ENCODE peak calls at places on chromosomes 3 and 15, in ten cellular contexts. O is astrocyte of the spinal cord, W is heart left ventricle, I is transverse colon, K is cardiac fibroblast, N is tibial artery, T is AG04450, R is lower lobe of right lung, U is uterus, J is endothelial cell of umbilical vein. S is an unnamed sample.

GRCh38 chr3:112770026-112770626 is 76.5 kb downstream of the CD200R1L start:
- DNase-seq in O (peak), W (peak), I (no peak), K (peak), N (no peak), T (no peak), R (no peak), U (no peak), J (peak), S (peak)

GRCh38 chr3:195455789-195456188 is 13.0 kb upstream of the ACAP2 start:
- DNase-seq in O (no peak), W (no peak), I (no peak), K (no peak), N (no peak), T (no peak), R (no peak), U (no peak), J (no peak), S (no peak)

GRCh38 chr3:127034990-127035652 is 52.2 kb downstream of the PLXNA1 start:
- DNase-seq in O (no peak), W (no peak), I (no peak), K (no peak), N (peak), T (no peak), R (peak), U (no peak), J (no peak), S (no peak)

GRCh38 chr15:43086551-43086950 is 19.3 kb downstream of the UBR1 start:
- DNase-seq in O (peak), W (no peak), I (no peak), K (peak), N (no peak), T (no peak), R (no peak), U (no peak), J (no peak), S (peak)

GRCh38 chr3:106850429-106850828 is 526.8 kb upstream of the CCDC54 start:
- DNase-seq in O (peak), W (no peak), I (no peak), K (peak), N (no peak), T (no peak), R (no peak), U (no peak), J (no peak), S (no peak)

GRCh38 chr15:68820205-68820588 is 498 bp downstream of the ANP32A start:
- DNase-seq in O (peak), W (peak), I (peak), K (no peak), N (peak), T (no peak), R (peak), U (peak), J (peak), S (peak)

GRCh38 chr3:100561459-100562158 is 47.8 kb upstream of the ADGRG7 start:
- DNase-seq in O (peak), W (no peak), I (no peak), K (peak), N (no peak), T (peak), R (no peak), U (peak), J (no peak), S (peak)

GRCh38 chr15:33720952-33721351 is 247.3 kb upstream of the CHRM5 start:
- DNase-seq in O (peak), W (no peak), I (no peak), K (peak), N (no peak), T (no peak), R (no peak), U (no peak), J (peak), S (peak)

GRCh38 chr15:94631608-94632007 is 400.2 kb downstream of the MCTP2 start:
- DNase-seq in O (no peak), W (no peak), I (no peak), K (no peak), N (no peak), T (no peak), R (no peak), U (no peak), J (no peak), S (no peak)

GRCh38 chr15:25094066-25094465 is 139.3 kb downstream of the SNRPN start:
- DNase-seq in O (no peak), W (no peak), I (no peak), K (no peak), N (no peak), T (no peak), R (no peak), U (no peak), J (no peak), S (no peak)

GRCh38 chr3:106457278-106458210 is 588.7 kb upstream of the CBLB start:
- DNase-seq in O (peak), W (peak), I (no peak), K (peak), N (peak), T (peak), R (no peak), U (no peak), J (peak), S (peak)

GRCh38 chr3:22249658-22250057 is 498.6 kb upstream of the ZNF385D start:
- DNase-seq in O (no peak), W (no peak), I (no peak), K (no peak), N (no peak), T (no peak), R (no peak), U (no peak), J (no peak), S (no peak)

GRCh38 chr3:149369991-149370866 is 7.2 kb downstream of the TM4SF1 start:
- DNase-seq in O (no peak), W (no peak), I (no peak), K (peak), N (no peak), T (no peak), R (no peak), U (no peak), J (no peak), S (peak)

GRCh38 chr3:182917134-182917533 is 63.2 kb downstream of the DCUN1D1 start:
- DNase-seq in O (no peak), W (no peak), I (no peak), K (no peak), N (no peak), T (no peak), R (no peak), U (no peak), J (no peak), S (no peak)

GRCh38 chr3:39101022-39101689 is 6.3 kb downstream of the GORASP1 start:
- DNase-seq in O (no peak), W (no peak), I (peak), K (peak), N (no peak), T (no peak), R (no peak), U (no peak), J (peak), S (peak)

GRCh38 chr3:121482651-121483050 is 63.1 kb downstream of the POLQ start:
- DNase-seq in O (peak), W (no peak), I (no peak), K (peak), N (no peak), T (peak), R (no peak), U (no peak), J (peak), S (peak)

GRCh38 chr15:82810061-82810862 is 834 bp downstream of the WHAMM start:
- DNase-seq in O (peak), W (peak), I (peak), K (peak), N (no peak), T (no peak), R (peak), U (peak), J (peak), S (peak)
- TF ChIP-seq CTCF in O (no peak), W (no peak), I (no peak), K (no peak), N (no peak), T (no peak), R (no peak), U (no peak), J (no peak), S (no peak)

GRCh38 chr15:83284563-83285283 is at the start of gene BNC1:
- DNase-seq in O (peak), W (peak), I (no peak), K (no peak), N (no peak), T (no peak), R (no peak), U (no peak), J (peak), S (peak)

GRCh38 chr15:83282141-83282540 is 2.3 kb downstream of the BNC1 start:
- DNase-seq in O (peak), W (no peak), I (no peak), K (no peak), N (no peak), T (no peak), R (no peak), U (no peak), J (no peak), S (no peak)

GRCh38 chr15:83283813-83284562 is 476 bp downstream of the BNC1 start:
- DNase-seq in O (peak), W (peak), I (no peak), K (peak), N (no peak), T (no peak), R (no peak), U (no peak), J (peak), S (peak)

GRCh38 chr15:83285284-83285978 is 967 bp upstream of the BNC1 start:
- DNase-seq in O (no peak), W (no peak), I (no peak), K (no peak), N (no peak), T (no peak), R (no peak), U (no peak), J (no peak), S (peak)

GRCh38 chr15:83282859-83283812 is 1.3 kb downstream of the BNC1 start:
- DNase-seq in O (peak), W (peak), I (no peak), K (peak), N (no peak), T (no peak), R (no peak), U (no peak), J (peak), S (peak)
- H3K4me3 ChIP-seq in O (peak), W (peak), I (peak), K (peak), N (peak), T (peak), R (peak), U (no peak), J (peak), S (peak)

DNA sequence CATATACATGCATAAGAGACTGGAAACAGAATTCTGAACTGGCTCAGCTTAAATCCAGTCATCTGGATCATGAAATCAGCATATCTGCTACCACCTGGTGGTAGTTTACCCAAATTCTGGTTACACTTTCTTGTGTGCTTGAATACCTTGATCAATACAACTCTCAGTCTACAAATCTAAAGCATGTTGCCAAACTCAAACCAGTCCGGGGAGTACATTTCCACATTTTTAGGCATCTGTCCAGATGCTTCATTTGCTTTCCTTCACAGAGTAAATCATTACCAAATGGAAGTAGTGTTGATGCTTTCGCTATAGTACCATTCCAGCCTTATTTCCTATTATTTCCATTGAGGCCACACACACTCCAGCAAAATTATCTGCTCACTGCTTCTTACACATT is 126.4 kb downstream of the P2RY1 start:
- DNase-seq in O (peak), W (no peak), I (no peak), K (peak), N (no peak), T (no peak), R (no peak), U (no peak), J (peak), S (peak)
- TF ChIP-seq CTCF in O (peak), W (peak), I (peak), K (peak), N (no peak), T (no peak), R (peak), U (no peak), J (peak), S (peak)

DNA sequence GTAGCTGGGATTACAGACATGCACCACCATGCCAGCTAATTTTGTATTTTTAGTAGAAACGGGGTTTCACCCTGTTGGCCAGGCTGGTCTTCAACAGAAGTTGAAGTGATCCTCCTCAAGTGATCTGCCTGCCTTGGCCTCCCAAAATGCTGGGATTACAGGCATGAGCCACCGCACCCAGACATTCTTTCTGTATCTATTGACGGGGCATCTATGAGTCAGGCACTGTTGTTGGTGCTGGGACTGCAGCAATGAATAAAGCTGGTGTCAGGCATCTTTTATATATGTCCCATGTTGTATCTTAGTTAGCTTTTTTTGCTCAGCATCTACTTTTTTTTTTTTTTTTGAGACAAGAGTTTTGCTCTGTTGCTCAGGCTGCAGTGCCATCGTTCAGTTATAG is 47.6 kb upstream of the ULK4 start:
- DNase-seq in O (no peak), W (no peak), I (no peak), K (peak), N (no peak), T (no peak), R (no peak), U (no peak), J (no peak), S (peak)
- H3K4me3 ChIP-seq in O (no peak), W (no peak), I (no peak), K (no peak), N (no peak), T (no peak), R (no peak), U (no peak), J (no peak), S (no peak)

S was measured in epithelial cell of esophagus.